ENCODE peak calls at places on chromosomes 2 and 18, in eight cellular contexts. J is H7; R is aorta; U is prostate gland; G is cardiac fibroblast; H is SJSA1; E is CD8-positive, alpha-beta T cell; Z is fibroblast of lung. D is an unnamed sample.

GRCh38 chr2:9629222-9630000 is 1.4 kb downstream of the YWHAQ start:
- DNase-seq in J (no peak), R (no peak), U (no peak), G (peak), H (no peak), E (no peak), Z (peak), D (no peak)

GRCh38 chr2:188573453-188573852 is 281.8 kb downstream of the GULP1 start:
- DNase-seq in J (no peak), R (no peak), U (peak), G (no peak), H (no peak), E (no peak), Z (no peak), D (no peak)

GRCh38 chr2:168723494-168723893 is 78.9 kb upstream of the NOSTRIN start:
- DNase-seq in J (no peak), R (no peak), U (no peak), G (no peak), H (no peak), E (no peak), Z (no peak), D (no peak)

GRCh38 chr2:16400127-16400623 is 265.5 kb downstream of the CYRIA start:
- DNase-seq in J (no peak), R (no peak), U (no peak), G (no peak), H (no peak), E (no peak), Z (no peak), D (no peak)

GRCh38 chr2:74399785-74400184 is 19.7 kb upstream of the DCTN1 start:
- DNase-seq in J (no peak), R (no peak), U (no peak), G (peak), H (no peak), E (no peak), Z (no peak), D (no peak)

GRCh38 chr2:127453392-127454171 is 35.4 kb downstream of the PROC start:
- DNase-seq in J (peak), R (no peak), U (no peak), G (peak), H (no peak), E (no peak), Z (no peak), D (no peak)

GRCh38 chr2:65576861-65577601 is 144.6 kb upstream of the SPRED2 start:
- DNase-seq in J (no peak), R (no peak), U (peak), G (peak), H (peak), E (no peak), Z (peak), D (peak)

GRCh38 chr2:241720099-241720498 is 14.3 kb upstream of the D2HGDH start:
- DNase-seq in J (peak), R (no peak), U (no peak), G (no peak), H (no peak), E (no peak), Z (no peak), D (no peak)

GRCh38 chr2:121530563-121531334 is at the start of gene RNU4ATAC:
- DNase-seq in J (peak), R (peak), U (peak), G (peak), H (peak), E (peak), Z (peak), D (peak)

GRCh38 chr18:45441110-45441842 is 174.0 kb upstream of the SLC14A2 start:
- DNase-seq in J (no peak), R (no peak), U (no peak), G (peak), H (no peak), E (no peak), Z (peak), D (no peak)

GRCh38 chr18:3466051-3466450 is 16.1 kb downstream of the TGIF1 start:
- DNase-seq in J (peak), R (no peak), U (no peak), G (peak), H (no peak), E (no peak), Z (peak), D (no peak)

GRCh38 chr2:240946654-240947053 is 40.5 kb downstream of the CROCC2 start:
- DNase-seq in J (no peak), R (peak), U (no peak), G (no peak), H (peak), E (no peak), Z (no peak), D (no peak)

GRCh38 chr2:69456950-69457445 is 19.8 kb upstream of the NFU1 start:
- DNase-seq in J (no peak), R (no peak), U (no peak), G (no peak), H (no peak), E (no peak), Z (no peak), D (no peak)

GRCh38 chr2:207394812-207395534 is 134.8 kb upstream of the CREB1 start:
- DNase-seq in J (no peak), R (peak), U (no peak), G (peak), H (peak), E (no peak), Z (peak), D (peak)

GRCh38 chr2:65345626-65346025 is 86.8 kb downstream of the SPRED2 start:
- DNase-seq in J (no peak), R (no peak), U (no peak), G (peak), H (no peak), E (no peak), Z (no peak), D (no peak)

GRCh38 chr2:127217470-127218325 is 2.4 kb downstream of the CYP27C1 start:
- DNase-seq in J (peak), R (no peak), U (no peak), G (no peak), H (peak), E (no peak), Z (peak), D (no peak)

GRCh38 chr2:127671557-127672302 is 3.6 kb downstream of the LIMS2 start:
- DNase-seq in J (peak), R (no peak), U (no peak), G (no peak), H (no peak), E (no peak), Z (no peak), D (no peak)

GRCh38 chr2:138086556-138086955 is 122.3 kb downstream of the HNMT start:
- DNase-seq in J (no peak), R (no peak), U (no peak), G (peak), H (no peak), E (no peak), Z (peak), D (no peak)

GRCh38 chr2:94980406-94980805 is 45.1 kb upstream of the MAL start:
- DNase-seq in J (no peak), R (no peak), U (no peak), G (no peak), H (no peak), E (no peak), Z (no peak), D (no peak)

GRCh38 chr18:75958683-75959082 is 531.2 kb upstream of the SMIM21 start:
- DNase-seq in J (no peak), R (no peak), U (no peak), G (no peak), H (no peak), E (no peak), Z (no peak), D (no peak)

GRCh38 chr2:17166506-17166905 is 351.7 kb downstream of the RAD51AP2 start:
- DNase-seq in J (no peak), R (no peak), U (peak), G (peak), H (no peak), E (no peak), Z (peak), D (peak)

GRCh38 chr2:127134235-127134634 is 27.3 kb upstream of the BIN1 start:
- DNase-seq in J (no peak), R (no peak), U (no peak), G (no peak), H (no peak), E (no peak), Z (no peak), D (no peak)

GRCh38 chr2:220787251-220787650 is 784.9 kb downstream of the EPHA4 start:
- DNase-seq in J (no peak), R (no peak), U (no peak), G (no peak), H (no peak), E (no peak), Z (peak), D (no peak)

GRCh38 chr2:150938586-150938985 is 323.1 kb downstream of the RBM43 start:
- DNase-seq in J (no peak), R (no peak), U (no peak), G (no peak), H (no peak), E (no peak), Z (peak), D (no peak)

GRCh38 chr2:144230452-144231085 is 289.4 kb downstream of the ZEB2 start:
- DNase-seq in J (no peak), R (no peak), U (no peak), G (peak), H (no peak), E (no peak), Z (no peak), D (no peak)

GRCh38 chr18:67515987-67516431 is 511 bp downstream of the DSEL start:
- DNase-seq in J (peak), R (peak), U (peak), G (peak), H (peak), E (peak), Z (peak), D (peak)

GRCh38 chr2:132417430-132418035 is 928 bp downstream of the GPR39 start:
- DNase-seq in J (no peak), R (no peak), U (no peak), G (no peak), H (no peak), E (no peak), Z (no peak), D (no peak)

GRCh38 chr18:47680488-47680887 is 250.0 kb downstream of the SMAD2 start:
- DNase-seq in J (no peak), R (no peak), U (no peak), G (no peak), H (no peak), E (no peak), Z (no peak), D (no peak)

GRCh38 chr18:2903006-2903405 is 56.2 kb downstream of the EMILIN2 start:
- DNase-seq in J (no peak), R (no peak), U (no peak), G (peak), H (no peak), E (no peak), Z (peak), D (no peak)

GRCh38 chr2:128405467-128405900 is 86.8 kb upstream of the HS6ST1 start:
- DNase-seq in J (no peak), R (no peak), U (no peak), G (no peak), H (no peak), E (no peak), Z (no peak), D (no peak)

GRCh38 chr2:43074592-43075053 is 151.8 kb downstream of the ZFP36L2 start:
- DNase-seq in J (no peak), R (no peak), U (no peak), G (no peak), H (no peak), E (no peak), Z (no peak), D (no peak)

GRCh38 chr2:112980537-112980936 is 2.7 kb downstream of the IL36G start:
- DNase-seq in J (no peak), R (no peak), U (no peak), G (no peak), H (no peak), E (no peak), Z (no peak), D (no peak)

GRCh38 chr2:113762377-113763118 is 6.1 kb upstream of the SLC35F5 start:
- DNase-seq in J (no peak), R (no peak), U (no peak), G (peak), H (no peak), E (no peak), Z (peak), D (no peak)

GRCh38 chr18:10329116-10329515 is 125.3 kb upstream of the APCDD1 start:
- DNase-seq in J (no peak), R (no peak), U (no peak), G (peak), H (no peak), E (no peak), Z (peak), D (peak)

GRCh38 chr2:164621761-164622105 is 451 bp upstream of the GRB14 start:
- DNase-seq in J (no peak), R (no peak), U (no peak), G (no peak), H (no peak), E (no peak), Z (no peak), D (no peak)

GRCh38 chr2:233331536-233331935 is 22.8 kb upstream of the DGKD start:
- DNase-seq in J (no peak), R (peak), U (peak), G (no peak), H (no peak), E (peak), Z (no peak), D (no peak)

GRCh38 chr2:86358982-86359381 is 21.6 kb upstream of the REEP1 start:
- DNase-seq in J (no peak), R (no peak), U (no peak), G (no peak), H (no peak), E (no peak), Z (no peak), D (no peak)

GRCh38 chr2:37232131-37232933 is 874 bp downstream of the NDUFAF7 start:
- DNase-seq in J (peak), R (peak), U (no peak), G (no peak), H (no peak), E (no peak), Z (peak), D (no peak)

GRCh38 chr2:47357475-47357874 is 45.5 kb upstream of the MSH2 start:
- DNase-seq in J (no peak), R (no peak), U (no peak), G (peak), H (no peak), E (no peak), Z (peak), D (peak)

GRCh38 chr18:39772155-39772919 is 2182.7 kb upstream of the PIK3C3 start:
- DNase-seq in J (no peak), R (no peak), U (no peak), G (peak), H (no peak), E (no peak), Z (peak), D (no peak)

GRCh38 chr2:75560768-75561565 is at the start of gene EVA1A:
- DNase-seq in J (peak), R (no peak), U (peak), G (peak), H (peak), E (no peak), Z (peak), D (peak)
- H3K4me3 ChIP-seq in J (peak), R (no peak), U (peak), G (peak), H (peak), E (peak), Z (peak), D (peak)

DNA sequence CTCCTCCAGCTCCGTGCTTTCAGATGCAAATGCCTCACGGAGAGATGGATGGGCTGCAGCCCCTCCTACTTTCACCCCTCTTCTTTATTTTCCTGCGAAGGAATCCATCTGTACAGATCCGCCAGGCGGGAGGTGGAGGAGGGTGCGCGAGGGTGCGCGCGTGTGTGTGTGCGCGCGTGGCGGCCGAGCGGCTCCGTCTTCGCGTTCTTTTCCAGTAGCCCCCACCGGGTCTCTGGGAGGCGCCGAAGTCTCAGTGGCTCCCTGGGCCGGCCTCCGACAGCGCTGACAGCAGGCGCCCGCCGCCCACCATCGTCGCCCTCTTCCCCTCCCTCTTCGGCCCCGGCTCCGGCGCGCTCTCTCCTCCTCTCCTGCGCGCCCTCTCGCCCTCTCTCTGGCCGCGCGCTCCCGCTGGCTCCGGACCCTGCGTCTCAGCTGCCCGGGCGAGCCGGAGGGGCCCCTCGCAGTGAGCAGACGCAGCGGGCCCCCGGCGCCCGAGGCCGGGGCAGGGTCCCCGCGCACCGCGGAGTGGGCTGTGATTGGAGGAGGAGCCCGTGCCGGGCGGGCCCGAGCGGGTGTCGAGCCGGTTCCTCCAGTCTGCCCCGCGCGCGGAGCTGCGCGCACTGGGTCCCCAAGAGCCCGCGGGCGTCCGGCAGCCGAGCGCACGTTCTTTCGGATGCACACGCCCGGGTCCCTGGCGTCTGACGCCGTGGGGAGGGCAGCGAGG is at the start of gene CDH7:
- DNase-seq in J (peak), R (no peak), U (peak), G (no peak), H (peak), E (no peak), Z (peak), D (no peak)
- H3K4me3 ChIP-seq in J (peak), R (no peak), U (peak), G (no peak), H (no peak), E (no peak), Z (no peak), D (peak)

DNA sequence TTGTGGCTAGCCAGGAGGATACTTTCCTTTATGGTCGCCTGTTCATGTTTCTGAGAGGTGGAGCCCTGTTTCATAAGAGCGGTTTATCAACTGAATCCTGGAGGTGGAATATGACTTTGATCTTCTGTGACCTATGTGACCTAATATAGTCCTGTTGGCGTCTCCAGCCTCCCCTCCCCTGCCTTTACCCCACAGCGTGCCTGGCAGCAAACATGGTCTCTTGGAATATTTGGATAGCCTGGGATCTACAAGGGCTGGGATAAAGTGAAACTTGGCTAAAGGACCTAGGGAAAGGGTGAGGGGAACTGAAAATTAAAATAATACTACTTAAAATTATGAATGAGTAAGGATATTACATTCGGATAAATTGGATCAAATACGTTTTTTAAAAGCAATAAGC is 246.0 kb downstream of the BABAM2 start:
- DNase-seq in J (no peak), R (no peak), U (no peak), G (no peak), H (no peak), E (no peak), Z (no peak), D (no peak)
- H3K4me3 ChIP-seq in J (no peak), R (no peak), U (no peak), G (no peak), H (no peak), E (no peak), Z (no peak), D (no peak)

GRCh38 chr18:50092250-50092780 is 102.6 kb downstream of the MYO5B start:
- DNase-seq in J (no peak), R (no peak), U (no peak), G (no peak), H (no peak), E (no peak), Z (no peak), D (no peak)

GRCh38 chr18:50093366-50093765 is 101.6 kb downstream of the MYO5B start:
- DNase-seq in J (no peak), R (no peak), U (no peak), G (no peak), H (no peak), E (no peak), Z (no peak), D (no peak)

GRCh38 chr18:50089702-50090101 is 105.2 kb downstream of the MYO5B start:
- DNase-seq in J (no peak), R (no peak), U (no peak), G (no peak), H (no peak), E (no peak), Z (no peak), D (no peak)

GRCh38 chr18:50091495-50092249 is 103.3 kb downstream of the MYO5B start:
- DNase-seq in J (no peak), R (no peak), U (no peak), G (no peak), H (no peak), E (no peak), Z (peak), D (no peak)

DNA sequence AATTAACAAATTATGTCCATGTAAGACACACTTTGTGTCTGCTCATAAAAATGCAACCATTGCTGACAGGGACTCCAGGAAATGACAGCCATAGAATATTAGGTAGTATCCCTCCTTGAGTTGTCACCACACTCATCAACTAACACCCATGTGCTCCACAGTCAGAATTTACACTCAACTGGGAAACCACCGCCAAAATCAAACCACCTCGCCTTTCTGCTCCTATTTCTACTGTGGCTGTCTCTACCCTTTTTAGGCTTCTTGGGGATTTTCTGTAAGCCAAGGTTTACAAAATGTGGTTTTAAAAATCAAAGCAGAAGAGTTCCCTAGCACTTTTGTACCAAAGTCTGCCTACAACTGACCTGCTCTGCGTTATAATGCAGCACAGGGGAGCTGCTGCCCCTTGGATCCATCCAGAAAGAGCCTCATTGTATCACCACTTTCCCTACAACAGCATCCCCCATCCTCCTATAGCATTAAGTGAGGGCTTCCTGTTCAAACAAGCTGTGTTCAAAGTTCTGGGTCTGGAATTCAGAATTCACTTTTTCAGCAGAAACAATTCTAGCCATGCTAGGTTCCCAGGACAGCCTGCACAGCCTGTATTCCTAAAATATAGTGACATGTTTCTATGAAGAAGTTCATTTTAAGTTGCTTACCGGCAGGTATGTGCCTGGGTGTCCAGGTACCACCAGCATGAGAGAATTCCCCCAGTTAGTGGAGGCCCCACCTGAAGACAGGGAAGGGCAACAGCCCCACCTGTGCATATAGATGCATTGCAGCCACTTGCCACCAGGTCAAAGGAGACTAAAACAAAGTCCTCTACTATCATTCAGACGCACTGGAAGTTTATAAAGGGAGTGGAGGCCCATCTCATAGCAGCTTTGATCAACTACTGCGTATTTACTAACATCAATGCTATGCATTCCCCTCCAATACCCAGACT is 104.3 kb downstream of the MYO5B start:
- DNase-seq in J (no peak), R (no peak), U (no peak), G (no peak), H (no peak), E (no peak), Z (no peak), D (no peak)
- H3K4me3 ChIP-seq in J (no peak), R (no peak), U (no peak), G (no peak), H (no peak), E (no peak), Z (no peak), D (no peak)

GRCh38 chr18:22846088-22846683 is 86.9 kb upstream of the RBBP8 start:
- DNase-seq in J (no peak), R (no peak), U (peak), G (peak), H (no peak), E (no peak), Z (peak), D (no peak)

GRCh38 chr18:22847392-22847791 is 85.7 kb upstream of the RBBP8 start:
- DNase-seq in J (no peak), R (no peak), U (no peak), G (peak), H (no peak), E (no peak), Z (peak), D (peak)

GRCh38 chr18:22844184-22844583 is 88.9 kb upstream of the RBBP8 start:
- DNase-seq in J (no peak), R (no peak), U (no peak), G (peak), H (no peak), E (no peak), Z (peak), D (peak)

GRCh38 chr18:22846697-22847096 is 86.4 kb upstream of the RBBP8 start:
- DNase-seq in J (no peak), R (no peak), U (no peak), G (no peak), H (no peak), E (no peak), Z (no peak), D (no peak)

GRCh38 chr18:22844643-22845042 is 88.5 kb upstream of the RBBP8 start:
- DNase-seq in J (no peak), R (no peak), U (no peak), G (no peak), H (no peak), E (no peak), Z (peak), D (peak)
- H3K4me3 ChIP-seq in J (no peak), R (no peak), U (no peak), G (no peak), H (no peak), E (no peak), Z (no peak), D (no peak)

D was measured in retinal pigment epithelial cell.